ENCODE peak calls at places on chromosomes 12 and 14, in five cellular contexts. S is AG04449, T is fibroblast of the aortic adventitia, N is ascending aorta, O is AG10803. C is an unnamed sample.

GRCh38 chr12:98224584-98225221 is 290.7 kb upstream of the TMPO start:
- DNase-seq in S (no peak), T (no peak), N (no peak), O (no peak), C (no peak)

GRCh38 chr12:111993290-111994150 is 19.4 kb downstream of the TMEM116 start:
- DNase-seq in S (no peak), T (no peak), N (no peak), O (no peak), C (no peak)

GRCh38 chr12:89083491-89083890 is 268.8 kb downstream of the DUSP6 start:
- DNase-seq in S (no peak), T (no peak), N (no peak), O (no peak), C (no peak)

GRCh38 chr12:126191037-126191891 is 1126.0 kb downstream of the AACS start:
- DNase-seq in S (no peak), T (peak), N (no peak), O (no peak), C (peak)

GRCh38 chr12:109541412-109541725 is 31.9 kb downstream of the MMAB start:
- DNase-seq in S (no peak), T (no peak), N (no peak), O (peak), C (no peak)

GRCh38 chr14:100714205-100714781 is 12.4 kb upstream of the DLK1 start:
- DNase-seq in S (no peak), T (no peak), N (no peak), O (no peak), C (no peak)

GRCh38 chr14:59829941-59830734 is 40.4 kb downstream of the RTN1 start:
- DNase-seq in S (no peak), T (peak), N (no peak), O (no peak), C (peak)

GRCh38 chr14:65101631-65102440 is 481 bp downstream of the MAX start:
- DNase-seq in S (no peak), T (no peak), N (no peak), O (no peak), C (no peak)

GRCh38 chr14:22131749-22132476 is 457.1 kb downstream of the DAD1 start:
- DNase-seq in S (no peak), T (no peak), N (no peak), O (no peak), C (no peak)

GRCh38 chr14:102138935-102139247 is 806 bp upstream of the WDR20 start:
- DNase-seq in S (no peak), T (no peak), N (no peak), O (no peak), C (no peak)

GRCh38 chr14:73729015-73729330 is 14.8 kb upstream of the PNMA1 start:
- DNase-seq in S (no peak), T (no peak), N (no peak), O (no peak), C (no peak)

GRCh38 chr14:41597647-41598046 is 9.0 kb upstream of the LRFN5 start:
- DNase-seq in S (no peak), T (peak), N (no peak), O (no peak), C (no peak)

GRCh38 chr12:24066865-24067264 is 117.4 kb upstream of the SOX5 start:
- DNase-seq in S (no peak), T (peak), N (no peak), O (peak), C (peak)

GRCh38 chr12:75565795-75566194 is 54.4 kb upstream of the KRR1 start:
- DNase-seq in S (no peak), T (no peak), N (no peak), O (no peak), C (no peak)

GRCh38 chr12:92114834-92115233 is 30.8 kb downstream of the BTG1 start:
- DNase-seq in S (no peak), T (no peak), N (no peak), O (no peak), C (no peak)

GRCh38 chr12:74889563-74890236 is 319.9 kb downstream of the KCNC2 start:
- DNase-seq in S (no peak), T (peak), N (no peak), O (peak), C (no peak)

GRCh38 chr14:88468396-88468795 is 82.9 kb downstream of the SPATA7 start:
- DNase-seq in S (peak), T (peak), N (no peak), O (peak), C (peak)

GRCh38 chr12:34106172-34106571 is 83.9 kb downstream of the ALG10 start:
- DNase-seq in S (no peak), T (no peak), N (no peak), O (no peak), C (no peak)

GRCh38 chr12:100529951-100530350 is 43.5 kb upstream of the GAS2L3 start:
- DNase-seq in S (no peak), T (no peak), N (no peak), O (no peak), C (no peak)
- TF ChIP-seq CTCF in S (no peak), T (no peak), N (no peak), O (no peak), C (no peak)

GRCh38 chr12:5230151-5230550 is 186.5 kb downstream of the KCNA5 start:
- DNase-seq in S (peak), T (no peak), N (no peak), O (peak), C (peak)

GRCh38 chr12:5230861-5231260 is 187.2 kb downstream of the KCNA5 start:
- DNase-seq in S (no peak), T (no peak), N (no peak), O (no peak), C (no peak)

GRCh38 chr12:5236022-5236421 is 192.3 kb downstream of the KCNA5 start:
- DNase-seq in S (no peak), T (no peak), N (no peak), O (no peak), C (no peak)

GRCh38 chr12:5232826-5233500 is 189.3 kb downstream of the KCNA5 start:
- DNase-seq in S (no peak), T (no peak), N (no peak), O (no peak), C (no peak)

DNA sequence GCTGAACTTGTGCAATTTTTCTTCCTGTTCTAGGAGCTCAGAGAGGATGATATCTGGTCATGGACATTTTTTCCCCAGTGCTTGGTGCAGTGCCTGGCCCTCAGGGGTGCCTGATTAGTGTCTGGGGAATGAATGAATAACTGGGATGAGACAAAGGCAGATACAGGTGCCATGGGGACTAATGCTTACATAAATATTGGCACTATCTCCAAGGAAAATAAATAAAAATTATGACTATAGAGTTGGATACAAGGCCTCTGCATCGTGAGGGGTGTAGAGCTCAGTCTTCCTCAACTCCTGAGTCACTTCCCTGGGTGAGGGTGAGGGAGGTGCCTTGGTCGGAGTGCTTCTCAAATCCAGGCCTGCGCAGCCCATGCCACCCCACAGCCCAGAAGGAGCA is 188.6 kb downstream of the KCNA5 start:
- DNase-seq in S (no peak), T (no peak), N (no peak), O (peak), C (no peak)
- TF ChIP-seq CTCF in S (no peak), T (no peak), N (no peak), O (no peak), C (no peak)

GRCh38 chr12:58931518-58931917 is 11.2 kb upstream of the LRIG3 start:
- DNase-seq in S (no peak), T (no peak), N (no peak), O (no peak), C (no peak)
- TF ChIP-seq CTCF in S (no peak), T (no peak), N (no peak), O (no peak), C (no peak)

DNA sequence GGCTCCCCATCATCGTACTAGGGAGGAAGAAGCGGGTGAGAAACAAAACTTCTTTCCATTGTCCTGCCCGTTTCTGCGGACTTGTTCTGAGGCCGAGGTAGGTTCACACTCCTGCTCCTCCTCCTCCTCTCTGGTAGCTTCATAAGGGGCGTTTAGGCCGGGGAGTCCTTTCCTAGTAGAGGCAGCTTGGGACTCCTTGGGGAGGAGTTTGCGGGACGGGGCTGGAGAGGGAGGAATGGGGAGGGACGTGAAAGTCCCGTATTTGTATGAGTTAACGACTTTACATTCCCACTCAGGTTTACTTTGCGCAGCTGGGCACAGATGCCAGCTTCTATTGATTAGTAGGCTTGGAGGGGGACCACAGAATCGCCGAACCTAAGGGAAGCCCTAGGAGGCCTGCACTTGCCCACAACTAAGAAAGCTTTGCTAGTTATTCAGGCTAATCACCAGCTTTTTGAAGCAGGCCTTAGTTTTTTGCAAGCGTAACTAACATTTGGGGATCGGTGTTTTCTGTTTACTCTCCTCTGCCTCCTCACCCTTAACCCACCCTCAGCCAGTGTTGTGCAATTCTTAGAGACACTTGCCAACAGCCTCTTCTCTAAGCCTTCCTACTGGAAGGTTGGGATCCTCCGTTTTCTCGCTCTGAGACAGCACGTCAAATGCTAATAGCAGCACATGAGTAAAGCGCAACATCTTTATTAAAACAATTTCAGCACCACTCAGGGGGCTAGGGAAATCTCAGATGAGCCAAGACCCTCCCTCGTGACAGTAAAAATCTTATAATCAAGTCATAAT is 499 bp downstream of the RNASE4 start:
- DNase-seq in S (no peak), T (peak), N (no peak), O (peak), C (no peak)
- TF ChIP-seq CTCF in S (no peak), T (no peak), N (no peak), O (no peak), C (no peak)

C was measured in astrocyte of the cerebellum.